ENCODE peak calls at places on chromosomes 5 and 9, in seven cellular contexts. One of them, this sample, is unnamed.

GRCh38 chr9:76537150-76537646 is 78.2 kb downstream of the GCNT1 start:
- DNase-seq in tibial nerve: peak
- DNase-seq in breast epithelium: peak
- DNase-seq in A549: no peak
- DNase-seq in heart left ventricle: peak
- DNase-seq in suprapubic skin: no peak
- DNase-seq in stomach: peak
- DNase-seq in this sample: no peak

GRCh38 chr5:155512302-155512701 is 498.7 kb downstream of the KIF4B start:
- DNase-seq in tibial nerve: no peak
- DNase-seq in breast epithelium: no peak
- DNase-seq in A549: no peak
- DNase-seq in heart left ventricle: no peak
- DNase-seq in suprapubic skin: no peak
- DNase-seq in stomach: no peak
- DNase-seq in this sample: no peak

GRCh38 chr9:127921592-127922120 is 4.8 kb upstream of the ST6GALNAC4 start:
- DNase-seq in tibial nerve: peak
- DNase-seq in breast epithelium: peak
- DNase-seq in A549: peak
- DNase-seq in heart left ventricle: peak
- DNase-seq in suprapubic skin: no peak
- DNase-seq in stomach: peak
- DNase-seq in this sample: peak

GRCh38 chr9:133509179-133510083 is 15.3 kb downstream of the MYMK start:
- DNase-seq in tibial nerve: no peak
- DNase-seq in breast epithelium: no peak
- DNase-seq in A549: no peak
- DNase-seq in heart left ventricle: no peak
- DNase-seq in suprapubic skin: no peak
- DNase-seq in stomach: peak
- DNase-seq in this sample: no peak

GRCh38 chr9:89054865-89055495 is 63.7 kb downstream of the S1PR3 start:
- DNase-seq in tibial nerve: no peak
- DNase-seq in breast epithelium: no peak
- DNase-seq in A549: no peak
- DNase-seq in heart left ventricle: no peak
- DNase-seq in suprapubic skin: no peak
- DNase-seq in stomach: no peak
- DNase-seq in this sample: no peak

GRCh38 chr9:126613656-126614055 is at the start of gene LMX1B:
- DNase-seq in tibial nerve: no peak
- DNase-seq in breast epithelium: no peak
- DNase-seq in A549: peak
- DNase-seq in heart left ventricle: peak
- DNase-seq in suprapubic skin: peak
- DNase-seq in stomach: no peak
- DNase-seq in this sample: no peak

GRCh38 chr5:89255845-89256463 is 373.0 kb upstream of the MEF2C start:
- DNase-seq in tibial nerve: no peak
- DNase-seq in breast epithelium: no peak
- DNase-seq in A549: peak
- DNase-seq in heart left ventricle: no peak
- DNase-seq in suprapubic skin: no peak
- DNase-seq in stomach: no peak
- DNase-seq in this sample: no peak

GRCh38 chr9:32954642-32955041 is 46.8 kb downstream of the APTX start:
- DNase-seq in tibial nerve: no peak
- DNase-seq in breast epithelium: no peak
- DNase-seq in A549: no peak
- DNase-seq in heart left ventricle: no peak
- DNase-seq in suprapubic skin: no peak
- DNase-seq in stomach: no peak
- DNase-seq in this sample: no peak

GRCh38 chr9:34510506-34511159 is 12.2 kb downstream of the ENHO start:
- DNase-seq in tibial nerve: no peak
- DNase-seq in breast epithelium: no peak
- DNase-seq in A549: no peak
- DNase-seq in heart left ventricle: no peak
- DNase-seq in suprapubic skin: no peak
- DNase-seq in stomach: no peak
- DNase-seq in this sample: peak

GRCh38 chr5:74390822-74391221 is 249.7 kb downstream of the ENC1 start:
- DNase-seq in tibial nerve: no peak
- DNase-seq in breast epithelium: no peak
- DNase-seq in A549: no peak
- DNase-seq in heart left ventricle: no peak
- DNase-seq in suprapubic skin: no peak
- DNase-seq in stomach: no peak
- DNase-seq in this sample: no peak

GRCh38 chr9:128218518-128219389 is 15.6 kb downstream of the DNM1 start:
- DNase-seq in tibial nerve: peak
- DNase-seq in breast epithelium: peak
- DNase-seq in A549: peak
- DNase-seq in heart left ventricle: peak
- DNase-seq in suprapubic skin: peak
- DNase-seq in stomach: peak
- DNase-seq in this sample: peak

GRCh38 chr5:143592648-143593047 is 189.2 kb upstream of the NR3C1 start:
- DNase-seq in tibial nerve: no peak
- DNase-seq in breast epithelium: no peak
- DNase-seq in A549: no peak
- DNase-seq in heart left ventricle: no peak
- DNase-seq in suprapubic skin: no peak
- DNase-seq in stomach: no peak
- DNase-seq in this sample: no peak

GRCh38 chr5:67335391-67335790 is 138.8 kb upstream of the CD180 start:
- DNase-seq in tibial nerve: no peak
- DNase-seq in breast epithelium: no peak
- DNase-seq in A549: no peak
- DNase-seq in heart left ventricle: no peak
- DNase-seq in suprapubic skin: no peak
- DNase-seq in stomach: no peak
- DNase-seq in this sample: no peak

GRCh38 chr5:82635561-82636288 is 357.6 kb upstream of the RPS23 start:
- DNase-seq in tibial nerve: no peak
- DNase-seq in breast epithelium: no peak
- DNase-seq in A549: peak
- DNase-seq in heart left ventricle: no peak
- DNase-seq in suprapubic skin: no peak
- DNase-seq in stomach: no peak
- DNase-seq in this sample: no peak

GRCh38 chr5:36240779-36241635 is 718 bp downstream of the NADK2 start:
- DNase-seq in tibial nerve: peak
- DNase-seq in breast epithelium: peak
- DNase-seq in A549: peak
- DNase-seq in heart left ventricle: peak
- DNase-seq in suprapubic skin: peak
- DNase-seq in stomach: peak
- DNase-seq in this sample: peak

GRCh38 chr5:6551287-6551954 is 81.4 kb downstream of the NSUN2 start:
- DNase-seq in tibial nerve: no peak
- DNase-seq in breast epithelium: no peak
- DNase-seq in A549: no peak
- DNase-seq in heart left ventricle: no peak
- DNase-seq in suprapubic skin: no peak
- DNase-seq in stomach: no peak
- DNase-seq in this sample: no peak

GRCh38 chr5:50550274-50550673 is 109.2 kb upstream of the EMB start:
- DNase-seq in tibial nerve: no peak
- DNase-seq in breast epithelium: no peak
- DNase-seq in A549: no peak
- DNase-seq in heart left ventricle: no peak
- DNase-seq in suprapubic skin: no peak
- DNase-seq in stomach: no peak
- DNase-seq in this sample: no peak

GRCh38 chr5:96459313-96460109 is 26.5 kb upstream of the PCSK1 start:
- DNase-seq in tibial nerve: no peak
- DNase-seq in breast epithelium: no peak
- DNase-seq in A549: no peak
- DNase-seq in heart left ventricle: no peak
- DNase-seq in suprapubic skin: no peak
- DNase-seq in stomach: no peak
- DNase-seq in this sample: no peak

GRCh38 chr5:156526081-156527017 is 199.4 kb downstream of the SGCD start:
- DNase-seq in tibial nerve: no peak
- DNase-seq in breast epithelium: no peak
- DNase-seq in A549: no peak
- DNase-seq in heart left ventricle: no peak
- DNase-seq in suprapubic skin: no peak
- DNase-seq in stomach: no peak
- DNase-seq in this sample: no peak

GRCh38 chr5:140295414-140295813 is 7.5 kb downstream of the PFDN1 start:
- DNase-seq in tibial nerve: no peak
- DNase-seq in breast epithelium: no peak
- DNase-seq in A549: no peak
- DNase-seq in heart left ventricle: peak
- DNase-seq in suprapubic skin: no peak
- DNase-seq in stomach: peak
- DNase-seq in this sample: no peak

GRCh38 chr9:124215551-124215910 is 42.2 kb upstream of the NEK6 start:
- DNase-seq in tibial nerve: no peak
- DNase-seq in breast epithelium: peak
- DNase-seq in A549: no peak
- DNase-seq in heart left ventricle: no peak
- DNase-seq in suprapubic skin: no peak
- DNase-seq in stomach: peak
- DNase-seq in this sample: no peak

GRCh38 chr9:36461341-36461740 is 61.3 kb upstream of the RNF38 start:
- DNase-seq in tibial nerve: no peak
- DNase-seq in breast epithelium: no peak
- DNase-seq in A549: no peak
- DNase-seq in heart left ventricle: no peak
- DNase-seq in suprapubic skin: no peak
- DNase-seq in stomach: no peak
- DNase-seq in this sample: no peak

GRCh38 chr5:170315154-170315553 is 17.6 kb upstream of the LCP2 start:
- DNase-seq in tibial nerve: peak
- DNase-seq in breast epithelium: no peak
- DNase-seq in A549: no peak
- DNase-seq in heart left ventricle: peak
- DNase-seq in suprapubic skin: peak
- DNase-seq in stomach: no peak
- DNase-seq in this sample: peak

GRCh38 chr9:137195525-137196220 is 4.9 kb downstream of the TPRN start:
- DNase-seq in tibial nerve: no peak
- DNase-seq in breast epithelium: no peak
- DNase-seq in A549: no peak
- DNase-seq in heart left ventricle: no peak
- DNase-seq in suprapubic skin: no peak
- DNase-seq in stomach: peak
- DNase-seq in this sample: no peak
- TF ChIP-seq POLR2A in tibial nerve: no peak
- TF ChIP-seq POLR2A in breast epithelium: no peak
- TF ChIP-seq POLR2A in A549: no peak
- TF ChIP-seq POLR2A in heart left ventricle: no peak
- TF ChIP-seq POLR2A in suprapubic skin: no peak
- TF ChIP-seq POLR2A in stomach: no peak
- TF ChIP-seq POLR2A in this sample: no peak

DNA sequence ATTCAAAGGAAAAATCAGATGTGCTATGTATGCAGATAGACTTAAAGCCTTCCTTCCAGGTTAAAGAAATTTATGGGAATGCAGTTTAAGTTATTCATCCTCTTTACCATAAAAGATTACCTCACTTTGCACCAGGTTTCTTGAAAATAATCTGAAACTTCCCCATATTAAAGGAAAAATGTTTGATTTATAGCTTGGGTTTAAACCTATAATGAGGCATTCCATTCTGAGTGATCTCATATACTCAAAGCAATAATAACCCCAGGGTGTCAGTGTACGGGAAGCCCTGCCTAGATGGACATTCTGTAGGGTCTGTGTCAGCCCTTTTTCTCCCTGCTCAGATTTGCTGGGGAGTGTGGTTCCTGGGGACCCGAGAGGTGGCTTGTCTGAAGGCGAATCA is 323.5 kb upstream of the SLC24A2 start:
- DNase-seq in tibial nerve: no peak
- DNase-seq in breast epithelium: no peak
- DNase-seq in A549: no peak
- DNase-seq in heart left ventricle: no peak
- DNase-seq in suprapubic skin: no peak
- DNase-seq in stomach: no peak
- DNase-seq in this sample: no peak
- H3K4me3 ChIP-seq in tibial nerve: no peak
- H3K4me3 ChIP-seq in breast epithelium: no peak
- H3K4me3 ChIP-seq in A549: no peak
- H3K4me3 ChIP-seq in heart left ventricle: no peak
- H3K4me3 ChIP-seq in suprapubic skin: no peak
- H3K4me3 ChIP-seq in stomach: no peak
- H3K4me3 ChIP-seq in this sample: no peak

GRCh38 chr5:158952951-158953350 is 146.8 kb downstream of the EBF1 start:
- DNase-seq in tibial nerve: no peak
- DNase-seq in breast epithelium: no peak
- DNase-seq in A549: no peak
- DNase-seq in heart left ventricle: no peak
- DNase-seq in suprapubic skin: no peak
- DNase-seq in stomach: no peak
- DNase-seq in this sample: no peak
- TF ChIP-seq POLR2A in tibial nerve: no peak
- TF ChIP-seq POLR2A in breast epithelium: no peak
- TF ChIP-seq POLR2A in A549: no peak
- TF ChIP-seq POLR2A in heart left ventricle: no peak
- TF ChIP-seq POLR2A in suprapubic skin: no peak
- TF ChIP-seq POLR2A in stomach: no peak
- TF ChIP-seq POLR2A in this sample: no peak

GRCh38 chr5:93570294-93571110 is 10.5 kb downstream of the NR2F1-AS1 start:
- DNase-seq in tibial nerve: no peak
- DNase-seq in breast epithelium: no peak
- DNase-seq in A549: no peak
- DNase-seq in heart left ventricle: no peak
- DNase-seq in suprapubic skin: peak
- DNase-seq in stomach: no peak
- DNase-seq in this sample: no peak

GRCh38 chr5:93572773-93573626 is 8.0 kb downstream of the NR2F1-AS1 start:
- DNase-seq in tibial nerve: no peak
- DNase-seq in breast epithelium: no peak
- DNase-seq in A549: no peak
- DNase-seq in heart left ventricle: no peak
- DNase-seq in suprapubic skin: no peak
- DNase-seq in stomach: no peak
- DNase-seq in this sample: no peak

GRCh38 chr5:93569295-93570164 is 11.5 kb downstream of the NR2F1-AS1 start:
- DNase-seq in tibial nerve: no peak
- DNase-seq in breast epithelium: no peak
- DNase-seq in A549: no peak
- DNase-seq in heart left ventricle: no peak
- DNase-seq in suprapubic skin: no peak
- DNase-seq in stomach: no peak
- DNase-seq in this sample: no peak

GRCh38 chr5:93572101-93572772 is 8.8 kb downstream of the NR2F1-AS1 start:
- DNase-seq in tibial nerve: no peak
- DNase-seq in breast epithelium: no peak
- DNase-seq in A549: no peak
- DNase-seq in heart left ventricle: no peak
- DNase-seq in suprapubic skin: no peak
- DNase-seq in stomach: no peak
- DNase-seq in this sample: no peak

GRCh38 chr5:93571111-93571977 is 9.7 kb downstream of the NR2F1-AS1 start:
- DNase-seq in tibial nerve: no peak
- DNase-seq in breast epithelium: no peak
- DNase-seq in A549: no peak
- DNase-seq in heart left ventricle: no peak
- DNase-seq in suprapubic skin: no peak
- DNase-seq in stomach: no peak
- DNase-seq in this sample: no peak
- H3K4me3 ChIP-seq in tibial nerve: no peak
- H3K4me3 ChIP-seq in breast epithelium: peak
- H3K4me3 ChIP-seq in A549: no peak
- H3K4me3 ChIP-seq in heart left ventricle: no peak
- H3K4me3 ChIP-seq in suprapubic skin: peak
- H3K4me3 ChIP-seq in stomach: no peak
- H3K4me3 ChIP-seq in this sample: no peak